ENCODE peak calls at places on chromosome 10, in seven cellular contexts. One of them, this sample, is unnamed.

GRCh38 chr10:32166365-32166764 is 110.1 kb upstream of the KIF5B start:
- DNase-seq in psoas muscle: no peak
- DNase-seq in HepG2: peak
- DNase-seq in fibroblast of pulmonary artery: no peak
- DNase-seq in heart right ventricle: no peak
- DNase-seq in PC-3: no peak
- DNase-seq in body of pancreas: no peak
- DNase-seq in this sample: no peak

GRCh38 chr10:3820255-3820654 is 35.2 kb upstream of the KLF6 start:
- DNase-seq in psoas muscle: no peak
- DNase-seq in HepG2: no peak
- DNase-seq in fibroblast of pulmonary artery: peak
- DNase-seq in heart right ventricle: no peak
- DNase-seq in PC-3: no peak
- DNase-seq in body of pancreas: no peak
- DNase-seq in this sample: no peak

GRCh38 chr10:98272690-98273453 is 4.9 kb upstream of the LOXL4 start:
- DNase-seq in psoas muscle: no peak
- DNase-seq in HepG2: peak
- DNase-seq in fibroblast of pulmonary artery: no peak
- DNase-seq in heart right ventricle: no peak
- DNase-seq in PC-3: no peak
- DNase-seq in body of pancreas: no peak
- DNase-seq in this sample: no peak

GRCh38 chr10:91909178-91909677 is at the start of gene FGFBP3:
- DNase-seq in psoas muscle: no peak
- DNase-seq in HepG2: peak
- DNase-seq in fibroblast of pulmonary artery: peak
- DNase-seq in heart right ventricle: no peak
- DNase-seq in PC-3: peak
- DNase-seq in body of pancreas: peak
- DNase-seq in this sample: no peak

GRCh38 chr10:46530249-46531186 is 25.9 kb downstream of the GPRIN2 start:
- DNase-seq in psoas muscle: peak
- DNase-seq in HepG2: peak
- DNase-seq in fibroblast of pulmonary artery: peak
- DNase-seq in heart right ventricle: no peak
- DNase-seq in PC-3: no peak
- DNase-seq in body of pancreas: peak
- DNase-seq in this sample: peak

GRCh38 chr10:47369251-47369894 is 14.7 kb downstream of the ZNF488 start:
- DNase-seq in psoas muscle: peak
- DNase-seq in HepG2: no peak
- DNase-seq in fibroblast of pulmonary artery: no peak
- DNase-seq in heart right ventricle: no peak
- DNase-seq in PC-3: no peak
- DNase-seq in body of pancreas: no peak
- DNase-seq in this sample: no peak

GRCh38 chr10:71848325-71849277 is 2.5 kb downstream of the PSAP start:
- DNase-seq in psoas muscle: no peak
- DNase-seq in HepG2: peak
- DNase-seq in fibroblast of pulmonary artery: peak
- DNase-seq in heart right ventricle: no peak
- DNase-seq in PC-3: peak
- DNase-seq in body of pancreas: no peak
- DNase-seq in this sample: no peak

GRCh38 chr10:96452494-96452893 is 61.2 kb downstream of the TLL2 start:
- DNase-seq in psoas muscle: no peak
- DNase-seq in HepG2: no peak
- DNase-seq in fibroblast of pulmonary artery: no peak
- DNase-seq in heart right ventricle: no peak
- DNase-seq in PC-3: no peak
- DNase-seq in body of pancreas: no peak
- DNase-seq in this sample: no peak

GRCh38 chr10:26714385-26714784 is 16.9 kb downstream of the PDSS1 start:
- DNase-seq in psoas muscle: no peak
- DNase-seq in HepG2: no peak
- DNase-seq in fibroblast of pulmonary artery: no peak
- DNase-seq in heart right ventricle: no peak
- DNase-seq in PC-3: no peak
- DNase-seq in body of pancreas: no peak
- DNase-seq in this sample: no peak

GRCh38 chr10:65294329-65294728 is 1631.5 kb upstream of the LRRTM3 start:
- DNase-seq in psoas muscle: no peak
- DNase-seq in HepG2: no peak
- DNase-seq in fibroblast of pulmonary artery: peak
- DNase-seq in heart right ventricle: no peak
- DNase-seq in PC-3: peak
- DNase-seq in body of pancreas: no peak
- DNase-seq in this sample: no peak

GRCh38 chr10:1036341-1036791 is 10.7 kb upstream of the IDI2 start:
- DNase-seq in psoas muscle: peak
- DNase-seq in HepG2: no peak
- DNase-seq in fibroblast of pulmonary artery: peak
- DNase-seq in heart right ventricle: no peak
- DNase-seq in PC-3: peak
- DNase-seq in body of pancreas: no peak
- DNase-seq in this sample: no peak

GRCh38 chr10:100446130-100446761 is 16.6 kb upstream of the WNT8B start:
- DNase-seq in psoas muscle: no peak
- DNase-seq in HepG2: no peak
- DNase-seq in fibroblast of pulmonary artery: no peak
- DNase-seq in heart right ventricle: no peak
- DNase-seq in PC-3: no peak
- DNase-seq in body of pancreas: no peak
- DNase-seq in this sample: no peak

GRCh38 chr10:15504101-15504840 is 133.2 kb upstream of the FAM171A1 start:
- DNase-seq in psoas muscle: no peak
- DNase-seq in HepG2: no peak
- DNase-seq in fibroblast of pulmonary artery: peak
- DNase-seq in heart right ventricle: no peak
- DNase-seq in PC-3: no peak
- DNase-seq in body of pancreas: no peak
- DNase-seq in this sample: no peak

GRCh38 chr10:102152545-102152890 is 329 bp downstream of the NOLC1 start:
- DNase-seq in psoas muscle: no peak
- DNase-seq in HepG2: no peak
- DNase-seq in fibroblast of pulmonary artery: peak
- DNase-seq in heart right ventricle: no peak
- DNase-seq in PC-3: peak
- DNase-seq in body of pancreas: peak
- DNase-seq in this sample: no peak

GRCh38 chr10:6470894-6471618 is 109.0 kb downstream of the PRKCQ start:
- DNase-seq in psoas muscle: no peak
- DNase-seq in HepG2: no peak
- DNase-seq in fibroblast of pulmonary artery: no peak
- DNase-seq in heart right ventricle: no peak
- DNase-seq in PC-3: no peak
- DNase-seq in body of pancreas: no peak
- DNase-seq in this sample: no peak

GRCh38 chr10:128035557-128035973 is 90.7 kb downstream of the MKI67 start:
- DNase-seq in psoas muscle: no peak
- DNase-seq in HepG2: no peak
- DNase-seq in fibroblast of pulmonary artery: peak
- DNase-seq in heart right ventricle: peak
- DNase-seq in PC-3: peak
- DNase-seq in body of pancreas: peak
- DNase-seq in this sample: no peak

GRCh38 chr10:89793649-89794254 is 92.4 kb downstream of the KIF20B start:
- DNase-seq in psoas muscle: no peak
- DNase-seq in HepG2: peak
- DNase-seq in fibroblast of pulmonary artery: peak
- DNase-seq in heart right ventricle: no peak
- DNase-seq in PC-3: peak
- DNase-seq in body of pancreas: peak
- DNase-seq in this sample: peak

GRCh38 chr10:93977442-93977841 is 16.3 kb upstream of the PLCE1 start:
- DNase-seq in psoas muscle: no peak
- DNase-seq in HepG2: no peak
- DNase-seq in fibroblast of pulmonary artery: no peak
- DNase-seq in heart right ventricle: no peak
- DNase-seq in PC-3: no peak
- DNase-seq in body of pancreas: no peak
- DNase-seq in this sample: no peak

GRCh38 chr10:132774905-132775863 is 10.8 kb downstream of the NKX6-2 start:
- DNase-seq in psoas muscle: no peak
- DNase-seq in HepG2: no peak
- DNase-seq in fibroblast of pulmonary artery: peak
- DNase-seq in heart right ventricle: no peak
- DNase-seq in PC-3: no peak
- DNase-seq in body of pancreas: peak
- DNase-seq in this sample: no peak

GRCh38 chr10:102769375-102770107 is 25.8 kb downstream of the WBP1L start:
- DNase-seq in psoas muscle: no peak
- DNase-seq in HepG2: peak
- DNase-seq in fibroblast of pulmonary artery: no peak
- DNase-seq in heart right ventricle: no peak
- DNase-seq in PC-3: peak
- DNase-seq in body of pancreas: no peak
- DNase-seq in this sample: no peak

GRCh38 chr10:77636967-77637473 is 588 bp downstream of the KCNMA1 start:
- DNase-seq in psoas muscle: no peak
- DNase-seq in HepG2: no peak
- DNase-seq in fibroblast of pulmonary artery: no peak
- DNase-seq in heart right ventricle: no peak
- DNase-seq in PC-3: no peak
- DNase-seq in body of pancreas: no peak
- DNase-seq in this sample: no peak

GRCh38 chr10:77639756-77640155 is 2.1 kb upstream of the KCNMA1 start:
- DNase-seq in psoas muscle: no peak
- DNase-seq in HepG2: no peak
- DNase-seq in fibroblast of pulmonary artery: no peak
- DNase-seq in heart right ventricle: no peak
- DNase-seq in PC-3: no peak
- DNase-seq in body of pancreas: no peak
- DNase-seq in this sample: no peak

GRCh38 chr10:77637474-77637985 is at the start of gene KCNMA1:
- DNase-seq in psoas muscle: peak
- DNase-seq in HepG2: no peak
- DNase-seq in fibroblast of pulmonary artery: no peak
- DNase-seq in heart right ventricle: no peak
- DNase-seq in PC-3: peak
- DNase-seq in body of pancreas: peak
- DNase-seq in this sample: no peak

GRCh38 chr10:77638766-77639101 is 1.1 kb upstream of the KCNMA1 start:
- DNase-seq in psoas muscle: no peak
- DNase-seq in HepG2: no peak
- DNase-seq in fibroblast of pulmonary artery: no peak
- DNase-seq in heart right ventricle: no peak
- DNase-seq in PC-3: no peak
- DNase-seq in body of pancreas: no peak
- DNase-seq in this sample: no peak

GRCh38 chr10:77637986-77638765 is 568 bp upstream of the KCNMA1 start:
- DNase-seq in psoas muscle: peak
- DNase-seq in HepG2: no peak
- DNase-seq in fibroblast of pulmonary artery: peak
- DNase-seq in heart right ventricle: no peak
- DNase-seq in PC-3: peak
- DNase-seq in body of pancreas: peak
- DNase-seq in this sample: no peak
- H3K4me3 ChIP-seq in psoas muscle: peak
- H3K4me3 ChIP-seq in HepG2: no peak
- H3K4me3 ChIP-seq in fibroblast of pulmonary artery: peak
- H3K4me3 ChIP-seq in heart right ventricle: peak
- H3K4me3 ChIP-seq in PC-3: peak
- H3K4me3 ChIP-seq in body of pancreas: peak
- H3K4me3 ChIP-seq in this sample: peak

DNA sequence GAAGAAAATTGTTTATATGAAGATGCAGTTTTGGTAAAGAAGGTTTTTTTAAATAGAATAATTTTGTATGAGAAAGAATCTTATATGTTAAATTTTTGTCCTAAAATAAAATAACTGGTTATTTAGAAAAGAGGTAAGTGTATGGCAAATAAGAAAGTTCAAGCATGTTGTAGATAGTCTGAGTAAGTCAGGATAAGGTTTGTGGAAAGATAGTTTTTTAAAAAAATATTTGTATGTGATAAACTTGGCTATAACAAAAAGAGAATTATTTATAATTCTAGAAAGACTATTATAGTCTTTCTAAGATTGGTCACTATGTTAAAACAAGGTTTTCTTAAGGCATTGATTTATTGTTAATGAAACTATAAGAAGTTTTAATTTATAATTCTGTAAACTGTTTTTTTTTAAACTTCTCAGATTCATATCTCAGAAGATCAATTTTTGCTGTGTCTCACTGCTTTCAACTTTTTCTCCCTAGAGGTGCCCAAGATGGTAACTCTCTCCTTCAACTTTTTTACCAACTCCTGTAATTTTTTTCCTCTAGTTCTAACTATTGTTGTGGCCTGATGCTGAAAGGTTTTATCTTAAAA is 698.6 kb downstream of the CCSER2 start:
- DNase-seq in psoas muscle: no peak
- DNase-seq in HepG2: no peak
- DNase-seq in fibroblast of pulmonary artery: no peak
- DNase-seq in heart right ventricle: no peak
- DNase-seq in PC-3: no peak
- DNase-seq in body of pancreas: no peak
- DNase-seq in this sample: no peak
- TF ChIP-seq CTCF in psoas muscle: no peak
- TF ChIP-seq CTCF in HepG2: no peak
- TF ChIP-seq CTCF in fibroblast of pulmonary artery: no peak
- TF ChIP-seq CTCF in heart right ventricle: no peak
- TF ChIP-seq CTCF in PC-3: no peak
- TF ChIP-seq CTCF in body of pancreas: no peak
- TF ChIP-seq CTCF in this sample: no peak

GRCh38 chr10:29636178-29636577 is 1.4 kb upstream of the SVIL start:
- DNase-seq in psoas muscle: no peak
- DNase-seq in HepG2: no peak
- DNase-seq in fibroblast of pulmonary artery: peak
- DNase-seq in heart right ventricle: no peak
- DNase-seq in PC-3: peak
- DNase-seq in body of pancreas: no peak
- DNase-seq in this sample: no peak
- H3K4me3 ChIP-seq in psoas muscle: peak
- H3K4me3 ChIP-seq in HepG2: no peak
- H3K4me3 ChIP-seq in fibroblast of pulmonary artery: no peak
- H3K4me3 ChIP-seq in heart right ventricle: no peak
- H3K4me3 ChIP-seq in PC-3: peak
- H3K4me3 ChIP-seq in body of pancreas: no peak
- H3K4me3 ChIP-seq in this sample: no peak

GRCh38 chr10:5014936-5015335 is 11.3 kb upstream of the AKR1C2 start:
- DNase-seq in psoas muscle: no peak
- DNase-seq in HepG2: peak
- DNase-seq in fibroblast of pulmonary artery: peak
- DNase-seq in heart right ventricle: no peak
- DNase-seq in PC-3: peak
- DNase-seq in body of pancreas: peak
- DNase-seq in this sample: no peak
- TF ChIP-seq CTCF in psoas muscle: peak
- TF ChIP-seq CTCF in HepG2: peak
- TF ChIP-seq CTCF in fibroblast of pulmonary artery: peak
- TF ChIP-seq CTCF in heart right ventricle: peak
- TF ChIP-seq CTCF in PC-3: peak
- TF ChIP-seq CTCF in body of pancreas: peak
- TF ChIP-seq CTCF in this sample: no peak

GRCh38 chr10:11005626-11006427 is 11.8 kb upstream of the CELF2 start:
- DNase-seq in psoas muscle: no peak
- DNase-seq in HepG2: no peak
- DNase-seq in fibroblast of pulmonary artery: no peak
- DNase-seq in heart right ventricle: no peak
- DNase-seq in PC-3: no peak
- DNase-seq in body of pancreas: no peak
- DNase-seq in this sample: no peak
- H3K4me3 ChIP-seq in psoas muscle: peak
- H3K4me3 ChIP-seq in HepG2: no peak
- H3K4me3 ChIP-seq in fibroblast of pulmonary artery: no peak
- H3K4me3 ChIP-seq in heart right ventricle: no peak
- H3K4me3 ChIP-seq in PC-3: no peak
- H3K4me3 ChIP-seq in body of pancreas: no peak
- H3K4me3 ChIP-seq in this sample: peak

This sample was measured in astrocyte of the cerebellum.